ENCODE peak calls at places on chromosomes 5 and 9, in seven cellular contexts. G is NCI-H1092; T is activated naive CD8-positive, alpha-beta T cell treated with anti-CD3 and anti-CD28 coated beads for 36 hours; R is upper lobe of right lung; P is heart left ventricle; C is iPS-NIHi11; N is SK-N-SH. M is an unnamed sample.

GRCh38 chr9:82148849-82149544 is 160.4 kb downstream of the SPATA31D1 start:
- DNase-seq in G (no peak), T (no peak), R (no peak), P (no peak), C (no peak), N (peak; percentile 71), M (peak; percentile 22)

GRCh38 chr9:128107971-128108783 is 19.4 kb downstream of the PTGES2 start:
- DNase-seq in G (no peak), T (no peak), R (no peak), P (peak; percentile 31), C (no peak), N (peak; percentile 19), M (no peak)

GRCh38 chr5:64923151-64923685 is 154.5 kb downstream of the CWC27 start:
- DNase-seq in G (no peak), T (no peak), R (no peak), P (no peak), C (no peak), N (no peak), M (no peak)

GRCh38 chr5:8845316-8845715 is 700.6 kb downstream of the SEMA5A start:
- DNase-seq in G (no peak), T (no peak), R (no peak), P (no peak), C (no peak), N (no peak), M (no peak)

GRCh38 chr9:116168231-116168630 is 14.6 kb downstream of the PAPPA start:
- DNase-seq in G (no peak), T (no peak), R (no peak), P (no peak), C (no peak), N (no peak), M (no peak)

GRCh38 chr5:62538017-62538942 is 40.3 kb upstream of the LRRC70 start:
- DNase-seq in G (no peak), T (no peak), R (no peak), P (no peak), C (no peak), N (no peak), M (no peak)

GRCh38 chr5:100595152-100595811 is 60.1 kb downstream of the FAM174A start:
- DNase-seq in G (no peak), T (no peak), R (no peak), P (peak; percentile 58), C (peak; percentile 6), N (peak; percentile 1), M (no peak)

GRCh38 chr5:154618696-154619095 is 136.5 kb upstream of the LARP1 start:
- DNase-seq in G (no peak), T (no peak), R (no peak), P (no peak), C (no peak), N (no peak), M (no peak)

GRCh38 chr9:33765411-33765810 is 29.9 kb upstream of the PRSS3 start:
- DNase-seq in G (no peak), T (no peak), R (no peak), P (no peak), C (no peak), N (no peak), M (no peak)

GRCh38 chr9:113380869-113381378 is 4.1 kb upstream of the HDHD3 start:
- DNase-seq in G (no peak), T (no peak), R (peak; percentile 9), P (no peak), C (no peak), N (no peak), M (no peak)

GRCh38 chr5:87741891-87742290 is 329.2 kb upstream of the CCNH start:
- DNase-seq in G (no peak), T (no peak), R (no peak), P (no peak), C (no peak), N (no peak), M (no peak)

GRCh38 chr5:1382248-1382700 is 37.4 kb upstream of the CLPTM1L start:
- DNase-seq in G (no peak), T (no peak), R (no peak), P (no peak), C (no peak), N (no peak), M (no peak)

GRCh38 chr9:69975681-69976080 is 68.0 kb upstream of the MAMDC2 start:
- DNase-seq in G (no peak), T (no peak), R (no peak), P (no peak), C (no peak), N (no peak), M (no peak)

GRCh38 chr9:37302277-37302676 is 120.2 kb upstream of the GRHPR start:
- DNase-seq in G (peak; percentile 11), T (peak; percentile 44), R (no peak), P (no peak), C (no peak), N (no peak), M (peak; percentile 61)

M was measured in DMS 273 treated with DMSO at 0.1 percent for 48 hours.